ENCODE peak calls at places on chromosomes 11 and 22, in eight cellular contexts. F is HCT116, U is A549, K is HepG2, V is K562, H is H1, X is endothelial cell of umbilical vein, T is GM12878. Q is an unnamed sample.

GRCh38 chr11:2927851-2928604 is 1.2 kb downstream of the PHLDA2 start:
- DNase-seq in X (peak), K (no peak), U (peak), V (peak), F (no peak), T (no peak), H (no peak), Q (peak)

GRCh38 chr11:62166371-62166770 is 23.6 kb upstream of the SCGB1D1 start:
- DNase-seq in V (no peak), U (no peak), F (no peak), H (no peak), K (no peak), T (no peak), X (no peak), Q (no peak)

GRCh38 chr11:96318850-96319249 is 24.1 kb downstream of the MAML2 start:
- DNase-seq in X (no peak), U (no peak), H (no peak), V (peak), K (no peak), F (no peak), T (no peak), Q (no peak)

GRCh38 chr22:38305481-38306448 is 11.5 kb downstream of the CSNK1E start:
- DNase-seq in K (no peak), U (no peak), F (no peak), T (peak), H (no peak), X (peak), V (no peak), Q (peak)

GRCh38 chr11:3623126-3623525 is 18.7 kb downstream of the ART5 start:
- DNase-seq in U (no peak), V (no peak), H (no peak), X (no peak), K (no peak), T (no peak), F (no peak), Q (peak)

GRCh38 chr11:43130616-43131015 is 181.2 kb upstream of the API5 start:
- DNase-seq in X (no peak), H (no peak), F (no peak), V (no peak), T (no peak), K (no peak), U (no peak), Q (peak)

GRCh38 chr22:49116486-49116885 is 711.2 kb downstream of the BRD1 start:
- DNase-seq in V (no peak), U (no peak), H (no peak), F (no peak), X (no peak), K (no peak), T (no peak), Q (no peak)

GRCh38 chr11:114219559-114220349 is 76.4 kb upstream of the NNMT start:
- DNase-seq in U (no peak), F (no peak), T (no peak), K (no peak), V (peak), H (no peak), X (peak), Q (no peak)

GRCh38 chr11:61935861-61936260 is 14.3 kb upstream of the BEST1 start:
- DNase-seq in U (no peak), K (no peak), X (no peak), H (no peak), T (no peak), V (no peak), F (no peak), Q (no peak)

GRCh38 chr11:79147731-79148130 is 293.1 kb downstream of the TENM4 start:
- DNase-seq in F (no peak), V (no peak), H (no peak), U (no peak), T (no peak), K (no peak), X (no peak), Q (no peak)

GRCh38 chr11:17479284-17480214 is 2.9 kb upstream of the ABCC8 start:
- DNase-seq in V (peak), K (no peak), H (peak), X (peak), T (no peak), F (peak), U (peak), Q (no peak)

GRCh38 chr11:20211691-20212090 is 51.4 kb upstream of the DBX1 start:
- DNase-seq in T (no peak), V (no peak), X (no peak), H (no peak), K (no peak), F (no peak), U (no peak), Q (no peak)

GRCh38 chr22:43670545-43670944 is 141.6 kb downstream of the EFCAB6 start:
- DNase-seq in X (no peak), V (no peak), H (no peak), K (no peak), F (no peak), U (no peak), T (no peak), Q (no peak)

GRCh38 chr11:119181677-119182412 is 3.4 kb upstream of the NHERF4 start:
- DNase-seq in V (no peak), K (no peak), X (no peak), F (no peak), T (no peak), U (no peak), H (no peak), Q (no peak)

GRCh38 chr11:73333626-73334199 is 25.6 kb downstream of the ARHGEF17 start:
- DNase-seq in U (no peak), F (no peak), T (no peak), X (peak), H (no peak), V (no peak), K (no peak), Q (no peak)

GRCh38 chr11:57662893-57663292 is 5.0 kb upstream of the ZDHHC5 start:
- DNase-seq in X (no peak), T (no peak), H (no peak), K (no peak), U (no peak), F (no peak), V (no peak), Q (peak)

GRCh38 chr22:38925571-38926041 is 31.8 kb upstream of the APOBEC3A start:
- DNase-seq in U (no peak), T (no peak), H (no peak), V (no peak), F (no peak), X (no peak), K (no peak), Q (no peak)

GRCh38 chr11:71334191-71334590 is 81.8 kb upstream of the SHANK2 start:
- DNase-seq in H (no peak), F (no peak), X (no peak), T (no peak), K (no peak), U (no peak), V (no peak), Q (no peak)

GRCh38 chr11:73565804-73566203 is 32.1 kb downstream of the FAM168A start:
- DNase-seq in X (no peak), F (no peak), V (no peak), K (no peak), U (no peak), T (no peak), H (no peak), Q (no peak)

GRCh38 chr11:8253566-8253965 is 10.1 kb downstream of the LMO1 start:
- DNase-seq in V (no peak), U (no peak), F (no peak), K (no peak), H (peak), X (no peak), T (no peak), Q (no peak)

GRCh38 chr22:49299821-49300231 is 527.8 kb downstream of the BRD1 start:
- DNase-seq in T (no peak), F (no peak), H (peak), X (no peak), V (no peak), K (no peak), U (no peak), Q (no peak)

GRCh38 chr22:48750826-48751440 is 1076.7 kb downstream of the BRD1 start:
- DNase-seq in K (no peak), U (no peak), H (no peak), T (no peak), F (no peak), V (no peak), X (no peak), Q (no peak)

GRCh38 chr22:21624120-21624879 is 5.5 kb downstream of the YDJC start:
- DNase-seq in T (no peak), F (no peak), X (no peak), K (no peak), U (no peak), V (peak), H (peak), Q (peak)

GRCh38 chr22:19143967-19144400 is 467 bp downstream of the ESS2 start:
- DNase-seq in F (no peak), H (no peak), V (peak), T (no peak), U (no peak), X (no peak), K (no peak), Q (no peak)

GRCh38 chr11:20604864-20605601 is 5.6 kb downstream of the SLC6A5 start:
- DNase-seq in X (no peak), V (no peak), F (no peak), H (no peak), U (no peak), K (no peak), T (no peak), Q (no peak)

DNA sequence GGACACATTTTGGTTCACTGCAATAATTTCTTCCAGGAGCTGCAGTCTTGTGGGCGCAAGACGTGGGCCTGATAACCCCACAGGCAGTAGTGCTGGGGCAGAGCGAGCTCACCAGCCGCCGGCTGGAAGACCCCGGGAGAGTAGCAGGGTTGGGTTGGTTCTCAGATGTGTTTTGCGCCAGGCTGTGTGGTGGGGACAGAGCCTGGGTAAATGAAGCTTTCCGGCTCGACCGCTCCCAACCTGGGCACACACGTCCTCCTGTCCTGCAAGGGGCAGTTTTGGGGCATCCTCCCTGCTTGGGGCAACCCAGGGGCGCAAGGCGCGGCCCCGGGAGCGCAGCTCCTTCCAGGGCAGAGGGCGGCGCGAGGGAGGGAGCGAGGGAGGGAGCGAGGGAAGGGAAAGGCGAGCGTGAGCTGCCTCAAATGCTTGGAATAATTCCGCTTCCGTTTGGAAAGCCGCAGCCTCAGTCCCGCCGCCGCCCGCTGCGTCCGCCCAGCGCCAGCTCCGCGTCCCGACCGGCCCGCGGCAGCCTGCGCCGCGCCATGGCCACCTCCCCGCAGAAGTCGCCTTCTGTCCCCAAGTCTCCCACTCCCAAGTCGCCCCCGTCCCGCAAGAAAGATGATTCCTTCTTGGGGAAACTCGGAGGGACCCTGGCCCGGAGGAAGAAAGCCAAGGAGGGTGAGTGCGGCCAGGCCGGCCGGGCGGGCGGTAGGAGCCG is at the start of gene PARVA:
- DNase-seq in T (no peak), F (peak), H (peak), U (peak), X (peak), V (no peak), K (peak), Q (no peak)
- TF ChIP-seq POLR2A in T (no peak), F (no peak), H (no peak), U (peak), X (peak), V (no peak), K (no peak), Q (no peak)

GRCh38 chr11:44565746-44566558 is 489 bp downstream of the CD82 start:
- DNase-seq in V (no peak), U (no peak), K (no peak), F (no peak), H (no peak), X (no peak), T (no peak), Q (no peak)

GRCh38 chr11:44567876-44568256 is 2.4 kb downstream of the CD82 start:
- DNase-seq in F (no peak), U (no peak), H (no peak), X (no peak), V (no peak), K (no peak), T (no peak), Q (no peak)

GRCh38 chr11:44568358-44568705 is 2.9 kb downstream of the CD82 start:
- DNase-seq in X (no peak), K (no peak), U (no peak), V (peak), T (no peak), H (no peak), F (no peak), Q (no peak)

GRCh38 chr11:44566559-44566949 is 1.1 kb downstream of the CD82 start:
- DNase-seq in H (no peak), X (no peak), F (no peak), K (no peak), U (no peak), V (no peak), T (no peak), Q (no peak)

DNA sequence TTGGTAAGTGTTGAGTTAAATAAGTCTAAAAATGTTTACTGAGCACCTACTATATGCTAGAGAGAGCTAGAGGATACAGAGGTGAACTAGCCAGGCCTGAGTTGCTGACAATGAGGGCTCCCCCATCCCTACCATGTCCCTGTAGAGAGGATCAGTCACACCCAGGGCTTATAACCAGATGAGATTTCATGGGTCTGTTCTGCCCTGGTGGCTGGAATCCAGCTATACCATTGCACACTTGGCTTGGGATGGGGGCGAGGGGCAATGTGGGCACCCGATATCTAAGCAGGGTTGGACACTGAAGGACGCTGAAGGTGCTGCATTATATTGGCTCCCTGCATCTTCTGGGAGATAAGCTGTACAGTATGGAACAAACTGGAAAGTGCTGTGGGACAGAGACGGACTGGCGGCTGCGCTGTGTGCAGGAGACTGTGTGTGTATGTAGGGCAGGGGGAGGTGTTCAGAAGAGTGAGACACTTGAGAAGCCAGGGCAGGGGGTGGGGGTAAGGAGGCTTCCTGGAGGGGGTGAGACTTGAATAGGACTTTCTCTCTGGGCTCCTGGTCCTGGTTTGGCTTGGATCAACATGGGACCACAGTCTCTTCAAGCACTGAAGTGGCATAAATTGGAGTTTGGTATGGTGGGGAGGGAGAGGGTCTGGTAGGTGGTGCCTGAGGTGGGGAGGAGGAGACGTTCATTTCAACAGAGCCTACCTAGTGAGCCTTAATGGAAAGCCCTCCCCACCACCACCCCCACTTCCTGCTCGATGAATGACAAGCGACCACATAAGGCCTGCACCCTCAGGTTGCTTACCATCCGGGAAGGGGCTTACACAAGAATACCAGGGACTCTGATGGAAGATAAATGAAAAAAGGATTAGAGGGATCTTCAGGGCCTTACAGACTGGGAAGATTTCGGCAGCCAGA is 1.8 kb downstream of the CD82 start:
- DNase-seq in V (peak), X (no peak), F (no peak), K (no peak), H (no peak), U (no peak), T (no peak), Q (peak)
- TF ChIP-seq MAX in V (no peak), X (no peak), F (no peak), K (no peak), H (no peak), U (no peak), T (peak), Q (no peak)

GRCh38 chr11:1381793-1382425 is 7.8 kb upstream of the BRSK2 start:
- DNase-seq in X (no peak), F (no peak), U (no peak), V (no peak), K (no peak), H (no peak), T (no peak), Q (no peak)

GRCh38 chr11:1384206-1384965 is 5.3 kb upstream of the BRSK2 start:
- DNase-seq in F (no peak), T (peak), K (no peak), X (no peak), U (no peak), V (no peak), H (no peak), Q (no peak)

GRCh38 chr11:1382831-1383607 is 6.7 kb upstream of the BRSK2 start:
- DNase-seq in F (peak), K (peak), T (peak), U (peak), X (peak), V (peak), H (peak), Q (peak)

GRCh38 chr11:1387521-1387920 is 2.2 kb upstream of the BRSK2 start:
- DNase-seq in H (no peak), X (no peak), U (no peak), K (no peak), T (no peak), V (no peak), F (no peak), Q (no peak)

DNA sequence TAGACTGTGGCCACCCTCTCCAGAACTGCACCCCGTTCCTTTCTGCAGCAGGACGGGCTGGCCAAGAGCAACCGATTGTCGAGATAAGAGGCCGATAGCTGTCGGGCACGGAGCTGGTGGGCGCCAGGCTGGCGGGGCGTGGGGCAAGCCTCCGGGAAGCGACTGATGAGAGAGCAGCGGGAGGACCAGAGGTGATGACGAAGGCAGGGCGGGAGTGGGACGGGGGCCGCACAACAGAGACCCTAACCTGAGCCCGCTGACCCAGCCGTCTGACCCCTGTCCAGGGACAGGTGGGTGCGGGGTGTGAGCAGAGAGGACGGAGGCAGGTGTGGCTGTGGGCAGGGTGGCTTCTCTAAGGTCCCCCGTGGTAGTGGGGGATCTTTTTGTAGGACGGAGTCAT is 7.3 kb upstream of the BRSK2 start:
- DNase-seq in H (no peak), F (no peak), U (no peak), X (no peak), K (no peak), T (no peak), V (no peak), Q (no peak)
- H3K4me3 ChIP-seq in H (peak), F (peak), U (no peak), X (no peak), K (no peak), T (no peak), V (no peak), Q (no peak)

DNA sequence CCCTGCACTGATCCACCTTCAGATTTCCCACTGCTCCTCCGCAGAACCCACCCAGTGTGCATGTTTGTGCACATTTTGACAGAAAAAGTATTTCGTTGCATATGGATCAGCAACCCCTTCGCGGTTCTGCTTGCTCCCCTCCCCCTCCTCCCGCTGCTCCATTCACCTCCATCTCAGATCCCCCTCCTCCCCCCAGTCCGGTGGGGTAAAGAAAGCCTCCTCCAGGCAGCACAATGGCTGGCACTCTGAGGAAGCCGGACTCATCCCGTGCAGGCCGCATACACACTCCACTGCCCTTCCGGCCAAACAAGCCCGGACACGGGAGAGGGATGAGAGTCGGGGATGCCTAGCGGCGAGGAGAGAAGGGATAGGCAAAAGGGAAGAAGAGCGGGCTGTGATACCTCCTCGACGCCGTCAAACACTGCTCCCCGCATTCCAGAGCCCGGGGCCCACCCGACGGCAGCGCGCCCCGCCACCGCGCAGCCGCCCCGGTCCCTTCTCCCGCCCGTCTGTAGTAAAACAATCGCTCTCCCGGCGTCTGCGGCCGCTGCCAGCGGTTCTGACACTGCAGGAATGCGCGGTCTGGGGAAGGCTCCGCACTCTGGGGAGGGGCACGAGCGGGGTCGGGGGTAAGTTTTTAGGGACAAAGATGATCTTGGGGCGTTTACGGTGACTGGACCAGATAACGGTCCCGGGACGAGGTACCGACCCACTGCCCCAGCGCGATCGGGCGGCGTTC is 909 bp downstream of the FEZ1 start:
- DNase-seq in U (peak), X (peak), V (no peak), K (no peak), T (no peak), F (no peak), H (peak), Q (no peak)
- TF ChIP-seq POLR2A in U (no peak), X (no peak), V (no peak), K (no peak), T (no peak), F (no peak), H (no peak), Q (no peak)

DNA sequence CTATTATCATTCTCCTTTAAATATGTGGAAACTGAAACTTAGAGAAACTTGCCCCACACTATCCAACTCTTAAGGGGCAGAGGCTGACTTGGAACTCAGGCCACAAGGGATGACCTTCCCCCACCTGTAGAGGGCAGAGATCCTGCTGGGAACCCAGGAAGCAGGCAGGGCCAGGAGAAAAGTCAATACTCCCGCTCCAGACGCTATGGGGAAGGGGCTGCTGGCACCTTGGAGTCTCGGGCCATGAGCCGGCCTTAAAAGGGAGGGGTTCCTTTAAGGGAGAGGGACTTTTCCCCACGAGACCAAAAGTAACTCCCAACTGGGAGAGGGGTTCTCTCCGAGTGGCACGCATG is 620 bp upstream of the ANO5 start:
- DNase-seq in K (peak), F (no peak), T (no peak), X (no peak), V (peak), U (peak), H (no peak), Q (no peak)
- TF ChIP-seq MAX in K (no peak), F (no peak), T (no peak), X (no peak), V (no peak), U (no peak), H (peak), Q (no peak)

GRCh38 chr11:76062733-76063132 is 143.6 kb downstream of the WNT11 start:
- DNase-seq in H (no peak), K (no peak), X (no peak), T (peak), U (no peak), V (no peak), F (no peak), Q (no peak)
- H3K4me3 ChIP-seq in H (no peak), K (no peak), X (no peak), T (no peak), U (no peak), V (no peak), F (no peak), Q (no peak)